ENCODE peak calls at places on chromosome 3, in nine cellular contexts. O is activated gamma-delta T cell treated with Interleukin-2 at 50 U/mL for 16 hours; F is activated T-helper 2 cell treated with anti-CD3 and anti-CD28 coated beads, Interferon-gamma antibody, Interleukin-2, Interleukin-4, amounts not matched to agents 10 μg/mL and 5 μg/mL and 100 μg/mL, durations not matched to agents 14 hours and 24 hours and 36 hours; R is ELR; J is activated CD8-positive, alpha-beta memory T cell treated with anti-CD3 and anti-CD28 coated beads, Interleukin-2, amount 50 U/mL, for 48 hours; P is fibroblast of lung; I is endothelial cell; T is stimulated activated CD8-positive, alpha-beta memory T cell treated with anti-CD3 and anti-CD28 coated beads, Interleukin-15, amount 100 ng/mL, for 48 hours; N is activated CD4-positive, CD25-positive, alpha-beta regulatory T cell. U is an unnamed sample.

GRCh38 chr3:42652251-42652610 is 1.3 kb upstream of the ZBTB47 start:
- DNase-seq in F (no peak), N (no peak), P (no peak), O (no peak), J (no peak), R (no peak), T (no peak), I (no peak), U (no peak)

GRCh38 chr3:106305127-106305526 is 436.3 kb upstream of the CBLB start:
- DNase-seq in R (no peak), P (peak), F (no peak), O (no peak), I (no peak), J (no peak), N (no peak), T (no peak), U (no peak)

GRCh38 chr3:140205598-140205997 is 270.6 kb downstream of the CLSTN2 start:
- DNase-seq in R (no peak), F (no peak), J (no peak), P (no peak), I (no peak), T (no peak), O (no peak), N (no peak), U (no peak)

GRCh38 chr3:14806641-14807263 is 12.0 kb upstream of the FGD5 start:
- DNase-seq in N (no peak), P (peak), I (no peak), R (peak), T (no peak), F (no peak), O (no peak), J (no peak), U (no peak)

GRCh38 chr3:132660056-132660744 is at the start of gene UBA5:
- DNase-seq in I (peak), J (peak), F (peak), T (peak), P (peak), O (peak), N (peak), R (peak), U (peak)

GRCh38 chr3:125134952-125135351 is 77.6 kb downstream of the SLC12A8 start:
- DNase-seq in F (no peak), R (no peak), O (no peak), N (no peak), J (no peak), P (no peak), T (no peak), I (no peak), U (no peak)

GRCh38 chr3:117719316-117719926 is 1009.8 kb downstream of the TUSC7 start:
- DNase-seq in R (peak), P (no peak), F (no peak), I (no peak), T (no peak), O (no peak), N (no peak), J (no peak), U (no peak)

GRCh38 chr3:197468866-197469382 is 86.8 kb downstream of the BDH1 start:
- DNase-seq in P (peak), I (no peak), R (no peak), N (no peak), J (no peak), F (no peak), O (no peak), T (no peak), U (no peak)

GRCh38 chr3:130963878-130964277 is 62.7 kb downstream of the ASTE1 start:
- DNase-seq in T (no peak), F (no peak), I (no peak), R (peak), N (no peak), O (no peak), P (peak), J (no peak), U (no peak)

GRCh38 chr3:192130534-192131132 is 596.7 kb downstream of the FGF12 start:
- DNase-seq in F (no peak), T (no peak), P (peak), I (peak), O (no peak), N (no peak), R (peak), J (no peak), U (no peak)

GRCh38 chr3:46909535-46910161 is 32.1 kb downstream of the PTH1R start:
- DNase-seq in O (peak), F (peak), J (peak), N (peak), R (peak), T (peak), I (peak), P (peak), U (peak)

GRCh38 chr3:144162042-144162441 is 190.4 kb downstream of the DIPK2A start:
- DNase-seq in T (no peak), I (no peak), O (no peak), J (no peak), P (peak), F (no peak), R (peak), N (no peak), U (no peak)

GRCh38 chr3:69058947-69059224 is 6.8 kb upstream of the TMF1 start:
- DNase-seq in O (no peak), N (no peak), I (no peak), T (no peak), J (no peak), P (no peak), F (no peak), R (no peak), U (no peak)

GRCh38 chr3:186109897-186110803 is 1.3 kb upstream of the ETV5 start:
- DNase-seq in R (peak), P (peak), N (no peak), J (no peak), I (peak), O (no peak), T (no peak), F (no peak), U (no peak)

GRCh38 chr3:100796556-100796955 is 87.3 kb downstream of the TFG start:
- DNase-seq in I (no peak), N (no peak), T (no peak), F (no peak), J (no peak), P (peak), R (peak), O (no peak), U (no peak)

GRCh38 chr3:149393355-149394165 is 16.1 kb upstream of the TM4SF1 start:
- DNase-seq in O (no peak), I (peak), N (no peak), F (no peak), P (peak), T (peak), R (peak), J (no peak), U (no peak)

GRCh38 chr3:17828388-17828787 is 86.0 kb upstream of the TBC1D5 start:
- DNase-seq in P (no peak), N (no peak), I (no peak), T (no peak), F (no peak), O (no peak), R (no peak), J (no peak), U (no peak)

GRCh38 chr3:66076861-66077495 is 38.3 kb upstream of the MAGI1 start:
- DNase-seq in T (no peak), N (no peak), R (peak), F (no peak), I (no peak), J (no peak), P (peak), O (no peak), U (no peak)

GRCh38 chr3:10666621-10667020 is 149.4 kb upstream of the SLC6A11 start:
- DNase-seq in N (no peak), T (no peak), F (no peak), O (no peak), J (no peak), P (no peak), R (no peak), I (no peak), U (no peak)

GRCh38 chr3:72265250-72265649 is 480.3 kb upstream of the PROK2 start:
- DNase-seq in T (no peak), N (no peak), F (no peak), I (no peak), O (no peak), R (peak), J (no peak), P (peak), U (no peak)

GRCh38 chr3:53244281-53244680 is 11.5 kb downstream of the TKT start:
- DNase-seq in T (no peak), J (no peak), R (no peak), O (no peak), F (no peak), N (no peak), P (no peak), I (no peak), U (no peak)

GRCh38 chr3:41682996-41683395 is 278.9 kb downstream of the ULK4 start:
- DNase-seq in F (no peak), P (peak), R (peak), O (no peak), N (no peak), J (no peak), T (no peak), I (no peak), U (no peak)

GRCh38 chr3:52153389-52154096 is 680 bp downstream of the POC1A start:
- DNase-seq in J (no peak), R (peak), T (no peak), N (no peak), O (no peak), F (no peak), P (peak), I (no peak), U (peak)

GRCh38 chr3:99721633-99722007 is 83.2 kb downstream of the COL8A1 start:
- DNase-seq in R (no peak), I (no peak), J (no peak), N (no peak), F (no peak), T (no peak), P (peak), O (no peak), U (no peak)

GRCh38 chr3:189975376-189975990 is 145.2 kb downstream of the P3H2 start:
- DNase-seq in R (no peak), N (no peak), O (no peak), J (no peak), T (no peak), F (no peak), I (no peak), P (peak), U (no peak)

U was measured in effector memory CD8-positive, alpha-beta T cell.